ENCODE peak calls at places on chromosomes 4 and X, in seven cellular contexts. T is AG08396, W is A549, Z is DMS153, K is non-pigmented ciliary epithelial cell, G is HEK293T, V is cardiac fibroblast. N is an unnamed sample.

GRCh38 chr4:155675709-155676429 is 9.2 kb downstream of the GUCY1A1 start:
- DNase-seq in K (no peak), W (no peak), T (no peak), Z (no peak), G (peak), V (peak), N (no peak)

GRCh38 chrX:80817002-80817401 is 7.3 kb upstream of the BRWD3 start:
- DNase-seq in K (no peak), W (no peak), Z (no peak), V (peak), G (no peak), T (no peak), N (no peak)

GRCh38 chr4:19831644-19832285 is 419.9 kb upstream of the SLIT2 start:
- DNase-seq in Z (no peak), W (no peak), G (no peak), K (no peak), V (no peak), T (peak), N (peak)

GRCh38 chrX:15988661-15989603 is 134.3 kb upstream of the AP1S2 start:
- DNase-seq in T (peak), G (no peak), Z (no peak), W (peak), V (peak), K (peak), N (peak)

GRCh38 chr4:6328526-6328925 is 58.9 kb downstream of the WFS1 start:
- DNase-seq in T (no peak), Z (no peak), K (no peak), V (no peak), G (no peak), W (no peak), N (no peak)

GRCh38 chr4:56410247-56410646 is 23.0 kb upstream of the AASDH start:
- DNase-seq in T (peak), G (peak), Z (peak), K (peak), W (peak), V (peak), N (peak)

GRCh38 chrX:148500428-148501120 is at the start of gene AFF2:
- DNase-seq in K (no peak), T (peak), Z (no peak), G (peak), W (peak), V (peak), N (no peak)

GRCh38 chr4:152408514-152409327 is 127.2 kb downstream of the FBXW7 start:
- DNase-seq in Z (no peak), W (peak), G (peak), T (peak), V (peak), K (peak), N (no peak)

GRCh38 chrX:135416546-135416945 is 5.2 kb upstream of the SMIM10L2A start:
- DNase-seq in Z (no peak), G (no peak), K (no peak), V (no peak), W (peak), T (no peak), N (no peak)

GRCh38 chrX:139297638-139298037 is 232.9 kb upstream of the F9 start:
- DNase-seq in T (no peak), V (no peak), W (no peak), K (no peak), Z (no peak), G (no peak), N (no peak)

GRCh38 chr4:3433138-3433869 is 8.5 kb upstream of the HGFAC start:
- DNase-seq in W (no peak), K (no peak), V (no peak), Z (no peak), G (no peak), T (no peak), N (no peak)

GRCh38 chr4:11182586-11183357 is 245.9 kb downstream of the HS3ST1 start:
- DNase-seq in G (no peak), Z (no peak), V (no peak), K (peak), T (no peak), W (no peak), N (peak)

GRCh38 chrX:43741843-43742573 is 85.9 kb downstream of the MAOA start:
- DNase-seq in G (no peak), Z (no peak), T (no peak), V (peak), K (no peak), W (no peak), N (no peak)

N was measured in HS-5.